ENCODE peak calls at places on chromosomes 7 and 10, in ten cellular contexts. L is fibroblast of pulmonary artery; X is endothelial cell; G is fibroblast of the aortic adventitia; N is CD8-positive, alpha-beta T cell; J is uterus; P is tibial nerve; H is fibroblast of mammary gland; B is lung; S is AG09309. K is an unnamed sample.

GRCh38 chr10:110600487-110601101 is 33.1 kb downstream of the SMC3 start:
- DNase-seq in L (peak), X (peak), G (peak), N (peak), J (no peak), P (no peak), H (peak), B (no peak), S (peak), K (no peak)

GRCh38 chr7:14332155-14332554 is 342.7 kb upstream of the ETV1 start:
- DNase-seq in L (peak), X (no peak), G (peak), N (no peak), J (no peak), P (no peak), H (peak), B (no peak), S (peak), K (no peak)

GRCh38 chr7:118429141-118429540 is 204.6 kb downstream of the ANKRD7 start:
- DNase-seq in L (no peak), X (no peak), G (no peak), N (no peak), J (no peak), P (no peak), H (no peak), B (no peak), S (no peak), K (no peak)

GRCh38 chr7:98464558-98464940 is 63.7 kb upstream of the BAIAP2L1 start:
- DNase-seq in L (no peak), X (no peak), G (no peak), N (no peak), J (no peak), P (no peak), H (no peak), B (no peak), S (no peak), K (no peak)

GRCh38 chr10:76547352-76547972 is 1090.1 kb downstream of the KCNMA1 start:
- DNase-seq in L (peak), X (peak), G (peak), N (peak), J (peak), P (peak), H (peak), B (peak), S (peak), K (peak)

GRCh38 chr10:128063736-128064614 is 62.2 kb downstream of the MKI67 start:
- DNase-seq in L (no peak), X (peak), G (no peak), N (no peak), J (no peak), P (peak), H (no peak), B (no peak), S (no peak), K (peak)

GRCh38 chr10:32077896-32078295 is 21.7 kb upstream of the KIF5B start:
- DNase-seq in L (peak), X (no peak), G (peak), N (no peak), J (peak), P (no peak), H (peak), B (no peak), S (no peak), K (peak)

GRCh38 chr10:14838582-14839304 is 637 bp downstream of the HSPA14 start:
- DNase-seq in L (peak), X (peak), G (peak), N (peak), J (no peak), P (no peak), H (no peak), B (peak), S (no peak), K (peak)

GRCh38 chr10:3711918-3712317 is 73.1 kb downstream of the KLF6 start:
- DNase-seq in L (no peak), X (no peak), G (no peak), N (no peak), J (no peak), P (no peak), H (no peak), B (no peak), S (no peak), K (no peak)

GRCh38 chr10:26781797-26782196 is 79.0 kb downstream of the ABI1 start:
- DNase-seq in L (no peak), X (no peak), G (no peak), N (no peak), J (no peak), P (no peak), H (peak), B (no peak), S (no peak), K (no peak)

GRCh38 chr7:108805808-108806397 is 236.2 kb downstream of the DNAJB9 start:
- DNase-seq in L (peak), X (peak), G (peak), N (no peak), J (no peak), P (no peak), H (peak), B (no peak), S (peak), K (no peak)

GRCh38 chr7:68440870-68441269 is 1157.4 kb upstream of the AUTS2 start:
- DNase-seq in L (no peak), X (no peak), G (no peak), N (no peak), J (no peak), P (no peak), H (no peak), B (no peak), S (no peak), K (no peak)

GRCh38 chr7:159147246-159147645 is 2.6 kb upstream of the VIPR2 start:
- DNase-seq in L (no peak), X (no peak), G (no peak), N (no peak), J (no peak), P (no peak), H (no peak), B (no peak), S (no peak), K (peak)

GRCh38 chr10:58372630-58373445 is 12.4 kb upstream of the TFAM start:
- DNase-seq in L (no peak), X (no peak), G (no peak), N (no peak), J (no peak), P (no peak), H (no peak), B (no peak), S (no peak), K (no peak)

GRCh38 chr7:28316489-28316888 is 95.8 kb upstream of the CREB5 start:
- DNase-seq in L (peak), X (no peak), G (peak), N (no peak), J (no peak), P (no peak), H (peak), B (no peak), S (no peak), K (no peak)

DNA sequence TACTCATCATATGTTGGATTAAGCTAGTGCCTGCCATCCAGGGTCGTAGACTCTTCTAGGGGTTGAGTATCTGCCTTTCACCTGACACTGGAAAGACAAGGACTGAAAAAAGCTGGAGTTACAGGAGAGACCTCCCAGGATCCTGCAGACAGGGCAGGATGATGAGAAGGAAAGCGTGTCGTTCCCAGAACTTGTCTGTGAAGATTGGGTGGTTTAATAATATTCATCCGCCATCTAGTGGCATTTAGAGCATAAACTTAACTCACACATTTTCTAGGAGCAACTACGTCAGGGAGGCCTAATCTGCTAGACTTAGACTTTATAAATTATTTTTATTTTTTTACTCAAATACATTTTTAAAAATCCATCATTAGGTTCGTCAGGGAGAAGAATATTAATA is 59.6 kb downstream of the ADRB1 start:
- DNase-seq in L (peak), X (no peak), G (peak), N (no peak), J (no peak), P (no peak), H (peak), B (no peak), S (peak), K (no peak)
- TF ChIP-seq CTCF in L (peak), X (no peak), G (peak), N (peak), J (peak), P (peak), H (peak), B (peak), S (peak), K (peak)

GRCh38 chr7:960269-960871 is 5.9 kb upstream of the ADAP1 start:
- DNase-seq in L (no peak), X (no peak), G (no peak), N (no peak), J (no peak), P (no peak), H (no peak), B (no peak), S (no peak), K (no peak)
- TF ChIP-seq CTCF in L (no peak), X (no peak), G (no peak), N (no peak), J (no peak), P (no peak), H (no peak), B (no peak), S (no peak), K (no peak)

GRCh38 chr10:131187886-131188285 is 123.6 kb downstream of the TCERG1L start:
- DNase-seq in L (no peak), X (no peak), G (no peak), N (no peak), J (no peak), P (no peak), H (no peak), B (no peak), S (no peak), K (no peak)
- TF ChIP-seq CTCF in L (no peak), X (no peak), G (no peak), N (no peak), J (no peak), P (no peak), H (no peak), B (no peak), S (no peak), K (no peak)

DNA sequence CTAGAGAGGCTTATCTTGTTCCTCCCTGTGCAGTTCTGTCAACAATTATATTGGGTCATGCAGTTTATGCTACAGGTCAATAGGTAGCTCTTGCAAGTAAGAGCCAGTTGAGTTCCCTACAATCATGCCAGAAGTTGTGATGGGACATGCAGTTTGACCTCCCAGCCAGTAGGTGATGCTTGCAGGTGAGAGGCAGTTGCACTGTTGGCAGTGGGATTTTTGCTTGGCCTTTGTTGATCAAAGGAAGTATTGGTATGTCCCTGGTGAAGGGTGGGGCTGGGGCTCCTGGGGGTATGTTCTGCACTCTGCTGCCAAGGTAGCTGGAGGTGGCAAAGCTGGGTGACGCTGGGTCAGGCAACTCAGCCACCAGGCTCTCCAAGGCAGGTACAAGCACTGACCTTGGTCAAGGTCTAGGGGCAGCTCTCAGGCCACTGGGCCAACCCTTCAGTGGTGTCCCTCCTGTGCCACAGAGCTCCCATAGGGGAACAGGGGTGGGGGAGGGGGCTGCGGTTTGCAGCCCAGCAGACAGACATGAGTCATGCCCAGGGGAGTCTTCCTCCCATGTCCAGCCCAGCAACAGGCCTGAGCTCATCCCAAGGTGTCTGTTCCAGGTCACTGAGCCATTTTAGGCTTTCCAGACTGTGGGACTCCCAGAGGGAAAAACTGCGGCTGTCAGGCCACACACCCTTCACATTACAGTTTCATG is 43.3 kb downstream of the MEOX2 start:
- DNase-seq in L (no peak), X (no peak), G (no peak), N (no peak), J (no peak), P (no peak), H (no peak), B (no peak), S (no peak), K (no peak)
- TF ChIP-seq CTCF in L (no peak), X (no peak), G (no peak), N (no peak), J (no peak), P (no peak), H (no peak), B (no peak), S (no peak), K (no peak)

GRCh38 chr7:97381815-97382214 is 264.3 kb downstream of the SDHAF3 start:
- DNase-seq in L (no peak), X (no peak), G (no peak), N (no peak), J (no peak), P (no peak), H (no peak), B (no peak), S (no peak), K (no peak)
- TF ChIP-seq CTCF in L (no peak), X (no peak), G (no peak), N (no peak), J (no peak), P (no peak), H (no peak), B (no peak), S (no peak), K (no peak)

K was measured in tibial artery.